ENCODE peak calls at places on chromosomes 5 and 9, in five cellular contexts. T is IMR-90, K is psoas muscle, X is upper lobe of right lung, F is pancreas. Y is an unnamed sample.

GRCh38 chr5:89399553-89399952 is 516.6 kb upstream of the MEF2C start:
- DNase-seq in K (no peak), F (no peak), T (no peak), X (no peak), Y (no peak)

GRCh38 chr9:131657456-131657855 is 82.4 kb downstream of the RAPGEF1 start:
- DNase-seq in X (no peak), T (no peak), K (no peak), F (no peak), Y (no peak)

GRCh38 chr5:11555171-11555570 is 349.1 kb downstream of the CTNND2 start:
- DNase-seq in X (no peak), T (no peak), K (no peak), F (no peak), Y (no peak)

GRCh38 chr5:170151105-170151831 is 45.6 kb downstream of the FOXI1 start:
- DNase-seq in K (no peak), X (peak; percentile 85), T (peak; percentile 44), F (peak; percentile 58), Y (no peak)

GRCh38 chr5:160629007-160629402 is 207.3 kb downstream of the PTTG1 start:
- DNase-seq in F (no peak), T (no peak), K (no peak), X (no peak), Y (no peak)

GRCh38 chr9:19690128-19690527 is 98.7 kb downstream of the SLC24A2 start:
- DNase-seq in K (no peak), F (no peak), X (no peak), T (peak; percentile 0), Y (no peak)

GRCh38 chr5:139561655-139562451 is 714 bp downstream of the UBE2D2 start:
- DNase-seq in T (peak; percentile 34), X (peak; percentile 75), F (peak; percentile 39), K (peak; percentile 48), Y (peak; percentile 42)

GRCh38 chr5:134125195-134126015 is 10.9 kb downstream of the TCF7 start:
- DNase-seq in F (peak; percentile 36), X (no peak), K (peak; percentile 64), T (peak; percentile 96), Y (peak; percentile 76)

GRCh38 chr9:112822618-112823017 is 68.1 kb downstream of the SLC46A2 start:
- DNase-seq in X (no peak), T (no peak), F (no peak), K (no peak), Y (no peak)

GRCh38 chr9:122032346-122032745 is 60.8 kb downstream of the TTLL11 start:
- DNase-seq in X (no peak), F (no peak), K (no peak), T (no peak), Y (no peak)

GRCh38 chr5:163569284-163569683 is 63.9 kb downstream of the MAT2B start:
- DNase-seq in X (no peak), F (no peak), T (peak; percentile 73), K (no peak), Y (no peak)

GRCh38 chr5:75616961-75617660 is 5.9 kb downstream of the ANKDD1B start:
- DNase-seq in K (no peak), F (no peak), T (no peak), X (no peak), Y (no peak)

GRCh38 chr5:72608297-72608696 is 101.1 kb upstream of the ZNF366 start:
- DNase-seq in T (peak; percentile 76), X (no peak), K (no peak), F (no peak), Y (no peak)

GRCh38 chr5:119275873-119276214 is 80.0 kb upstream of the TNFAIP8 start:
- DNase-seq in T (no peak), X (no peak), F (no peak), K (no peak), Y (no peak)

GRCh38 chr9:85964526-85964925 is 23.6 kb downstream of the NAA35 start:
- DNase-seq in K (no peak), T (no peak), F (no peak), X (no peak), Y (no peak)

GRCh38 chr5:68171101-68171558 is 44.4 kb upstream of the PIK3R1 start:
- DNase-seq in T (peak; percentile 11), X (no peak), F (peak; percentile 9), K (peak; percentile 72), Y (peak; percentile 31)

GRCh38 chr5:59709833-59710232 is 183.7 kb downstream of the PDE4D start:
- DNase-seq in T (peak; percentile 72), X (no peak), F (no peak), K (no peak), Y (peak; percentile 31)

GRCh38 chr9:133371261-133371711 is 4.6 kb downstream of the SURF4 start:
- DNase-seq in K (no peak), X (no peak), F (no peak), T (no peak), Y (no peak)

GRCh38 chr9:126471084-126471611 is 142.6 kb upstream of the LMX1B start:
- DNase-seq in F (no peak), T (peak; percentile 52), X (peak; percentile 82), K (peak; percentile 71), Y (peak; percentile 72)

GRCh38 chr5:52767217-52767743 is 20.4 kb upstream of the ITGA1 start:
- DNase-seq in T (no peak), F (no peak), X (no peak), K (no peak), Y (no peak)

GRCh38 chr5:141779642-141780041 is 97.6 kb upstream of the ARAP3 start:
- DNase-seq in F (no peak), X (no peak), T (peak; percentile 44), K (peak; percentile 34), Y (no peak)

GRCh38 chr5:177228751-177229150 is 74.8 kb downstream of the RAB24 start:
- DNase-seq in K (no peak), X (no peak), F (no peak), T (no peak), Y (no peak)

GRCh38 chr9:98884849-98885248 is 58.9 kb upstream of the COL15A1 start:
- DNase-seq in X (no peak), T (no peak), F (no peak), K (no peak), Y (no peak)

GRCh38 chr9:108951578-108951977 is 17.4 kb downstream of the ABITRAM start:
- DNase-seq in T (peak; percentile 1), K (no peak), F (no peak), X (no peak), Y (no peak)

GRCh38 chr5:132459983-132460834 is 30.4 kb downstream of the IRF1 start:
- DNase-seq in F (no peak), X (no peak), T (no peak), K (peak; percentile 34), Y (peak; percentile 64)

GRCh38 chr9:91954841-91955471 is 4.9 kb upstream of the ROR2 start:
- DNase-seq in T (peak; percentile 91), K (no peak), F (peak; percentile 12), X (no peak), Y (peak; percentile 71)

GRCh38 chr5:138337685-138338410 is at the start of gene FAM53C:
- DNase-seq in X (peak; percentile 96), K (peak; percentile 92), T (peak; percentile 89), F (peak; percentile 93), Y (peak; percentile 95)

GRCh38 chr9:115127191-115127817 is 9.3 kb upstream of the TNC start:
- DNase-seq in F (no peak), T (peak; percentile 87), K (no peak), X (no peak), Y (no peak)

GRCh38 chr5:38463634-38464521 is 92.6 kb downstream of the LIFR start:
- DNase-seq in K (no peak), T (peak; percentile 93), X (no peak), F (no peak), Y (no peak)

GRCh38 chr9:20315672-20316071 is 306.6 kb downstream of the MLLT3 start:
- DNase-seq in F (no peak), X (no peak), T (peak; percentile 91), K (no peak), Y (no peak)

GRCh38 chr5:159894149-159894720 is 22.0 kb upstream of the ADRA1B start:
- DNase-seq in F (no peak), K (no peak), T (peak; percentile 71), X (no peak), Y (no peak)

GRCh38 chr9:33498387-33498786 is 24.7 kb upstream of the NOL6 start:
- DNase-seq in X (no peak), T (peak; percentile 20), F (no peak), K (no peak), Y (no peak)
- TF ChIP-seq CTCF in X (peak; percentile 42), T (peak; percentile 36), F (no peak), K (peak; percentile 8), Y (no peak)

GRCh38 chr5:36200513-36200912 is 41.2 kb downstream of the NADK2 start:
- DNase-seq in F (no peak), X (no peak), K (no peak), T (peak; percentile 55), Y (no peak)
- H3K27ac ChIP-seq in F (no peak overlapping the region), X (no peak overlapping the region), K (no peak overlapping the region), T (no peak overlapping the region), Y (no peak overlapping the region)

GRCh38 chr5:112149727-112150126 is 269.4 kb downstream of the EPB41L4A start:
- DNase-seq in X (no peak), F (no peak), T (no peak), K (no peak), Y (no peak)

GRCh38 chr5:112141582-112141981 is 277.5 kb downstream of the EPB41L4A start:
- DNase-seq in T (no peak), F (no peak), X (no peak), K (no peak), Y (no peak)

GRCh38 chr5:112143684-112144083 is 275.4 kb downstream of the EPB41L4A start:
- DNase-seq in X (no peak), K (no peak), F (no peak), T (no peak), Y (no peak)

GRCh38 chr5:112142769-112143270 is 276.3 kb downstream of the EPB41L4A start:
- DNase-seq in X (peak; percentile 65), F (no peak), T (peak; percentile 66), K (no peak), Y (no peak)

DNA sequence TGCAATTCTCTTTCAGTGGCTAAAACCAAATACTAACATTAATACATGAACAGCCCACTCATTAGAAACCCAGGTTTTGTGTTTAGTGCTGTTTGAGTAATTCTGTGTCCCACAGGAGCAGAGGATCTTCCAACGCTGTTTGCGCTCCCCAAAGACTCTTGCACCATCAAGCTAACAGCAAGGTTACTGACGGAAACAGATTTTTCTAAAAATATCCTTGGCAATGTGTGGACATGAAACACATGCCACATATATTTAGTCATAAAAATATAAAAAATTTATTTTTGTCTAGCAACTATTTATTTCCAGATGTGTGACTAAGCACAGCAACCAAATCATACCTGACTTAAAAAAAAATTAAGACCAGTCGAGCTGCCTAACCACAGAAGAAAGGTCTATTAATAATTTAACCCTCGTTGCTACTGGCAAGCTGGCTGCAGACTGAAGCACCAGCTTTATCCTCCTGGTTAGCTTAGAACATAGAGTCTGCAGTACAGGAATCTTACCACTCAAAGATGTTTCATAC is 272.7 kb downstream of the EPB41L4A start:
- DNase-seq in X (no peak), F (no peak), T (peak; percentile 93), K (peak; percentile 39), Y (no peak)
- TF ChIP-seq CTCF in X (no peak), F (no peak), T (no peak), K (no peak), Y (no peak)

DNA sequence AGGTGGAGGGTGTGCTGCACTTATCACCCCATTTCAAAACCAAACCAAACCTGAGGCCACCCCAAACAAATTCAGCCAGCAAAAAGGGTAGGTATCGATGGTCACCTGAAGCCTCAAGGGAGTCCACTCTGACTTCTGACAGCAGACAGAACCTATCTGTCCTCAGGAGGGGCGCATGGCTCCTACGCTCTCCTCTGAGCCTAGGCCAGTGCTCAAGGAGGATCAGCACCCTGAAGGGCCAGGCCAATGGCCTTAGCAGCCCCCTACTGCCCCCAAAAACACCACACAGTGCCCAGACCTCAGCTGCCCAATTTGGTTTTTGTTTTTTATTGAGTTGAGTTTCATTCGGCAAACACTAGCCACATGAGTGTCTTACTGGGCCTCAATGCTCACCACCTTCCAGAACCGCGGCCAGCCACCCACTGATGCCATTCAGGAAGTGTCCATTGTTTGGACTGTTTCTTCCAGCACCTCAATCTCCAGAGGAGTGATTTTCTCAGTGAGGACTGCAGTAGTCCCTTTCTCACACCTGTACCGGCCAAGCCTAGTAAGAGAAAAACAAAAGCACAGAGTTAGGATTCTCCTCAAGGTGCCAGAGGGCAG is 62.0 kb downstream of the PSMB7 start:
- DNase-seq in T (no peak), K (no peak), X (no peak), F (no peak), Y (no peak)
- H3K27ac ChIP-seq in T (peak overlapping the region; percentile 17), K (no peak overlapping the region), X (no peak overlapping the region), F (no peak overlapping the region), Y (no peak overlapping the region)